ENCODE peak calls at places on chromosomes 2 and 18, in six cellular contexts. B, F, I, N, U and R are unnamed samples. For H3K27me3, the result is how much of the 10 kb centered on the place peaks cover.

GRCh38 chr2:37005118-37005868 is 39.0 kb upstream of the STRN start:
- DNase-seq in I (no peak), F (no peak), N (no peak), B (no peak), U (peak), R (peak)

GRCh38 chr18:50829644-50830043 is 9.8 kb upstream of the MRO start:
- DNase-seq in I (no peak), N (no peak), U (no peak), F (no peak), B (no peak), R (no peak)

GRCh38 chr18:3554091-3554601 is 104.2 kb downstream of the TGIF1 start:
- DNase-seq in F (no peak), U (peak), I (no peak), B (no peak), N (no peak), R (peak)

GRCh38 chr18:30271716-30272115 is 770.8 kb downstream of the DSC3 start:
- DNase-seq in N (no peak), U (no peak), I (no peak), F (no peak), B (no peak), R (no peak)

GRCh38 chr2:113282747-113283533 is 4.2 kb upstream of the PAX8 start:
- DNase-seq in B (peak), N (peak), U (peak), F (no peak), I (no peak), R (peak)

GRCh38 chr2:163859951-163860350 is 124.1 kb upstream of the FIGN start:
- DNase-seq in I (no peak), F (no peak), U (no peak), B (no peak), N (no peak), R (no peak)

GRCh38 chr2:190587106-190587505 is 52.6 kb upstream of the NEMP2 start:
- DNase-seq in F (no peak), N (no peak), B (no peak), U (no peak), I (no peak), R (no peak)

GRCh38 chr2:195657634-195658540 is 861 bp downstream of the SLC39A10 start:
- DNase-seq in F (peak), N (peak), B (peak), I (peak), U (peak), R (peak)

GRCh38 chr2:64982311-64982857 is 6.8 kb upstream of the SLC1A4 start:
- DNase-seq in F (no peak), N (no peak), I (no peak), B (no peak), U (no peak), R (no peak)

GRCh38 chr2:105393373-105394055 is 5.3 kb downstream of the FHL2 start:
- DNase-seq in F (no peak), B (no peak), N (peak), U (no peak), I (peak), R (no peak)

GRCh38 chr2:241015439-241015838 is 17.0 kb downstream of the SNED1 start:
- DNase-seq in F (no peak), N (no peak), U (no peak), I (no peak), B (no peak), R (no peak)

GRCh38 chr18:62329676-62330454 is 4.8 kb downstream of the TNFRSF11A start:
- DNase-seq in F (no peak), B (peak), U (no peak), I (peak), N (peak), R (no peak)

GRCh38 chr2:239756392-239757153 is 268.6 kb downstream of the NDUFA10 start:
- DNase-seq in B (no peak), N (no peak), U (no peak), I (no peak), F (no peak), R (no peak)

GRCh38 chr2:145041706-145042105 is 521.8 kb upstream of the ZEB2 start:
- DNase-seq in F (no peak), I (no peak), U (no peak), N (no peak), B (no peak), R (no peak)

GRCh38 chr2:232571026-232571474 is 20.6 kb downstream of the EIF4E2 start:
- DNase-seq in F (no peak), B (no peak), I (no peak), N (no peak), U (no peak), R (no peak)

GRCh38 chr18:50820901-50821520 is 1.2 kb upstream of the MRO start:
- DNase-seq in I (no peak), B (no peak), F (no peak), U (no peak), N (no peak), R (no peak)

GRCh38 chr18:46374850-46375249 is 270.7 kb downstream of the HAUS1 start:
- DNase-seq in N (no peak), F (no peak), U (no peak), B (peak), I (no peak), R (peak)

GRCh38 chr2:72515696-72516095 is 310.1 kb downstream of the EXOC6B start:
- DNase-seq in N (peak), F (no peak), I (no peak), B (no peak), U (no peak), R (no peak)

GRCh38 chr2:71212336-71212735 is 14.6 kb downstream of the PAIP2B start:
- DNase-seq in I (no peak), U (no peak), B (no peak), F (no peak), N (no peak), R (no peak)

GRCh38 chr18:49585781-49586663 is 24.2 kb downstream of the LIPG start:
- DNase-seq in N (no peak), F (no peak), I (no peak), B (no peak), U (no peak), R (no peak)

GRCh38 chr2:98944786-98945185 is 8.8 kb upstream of the CRACDL start:
- DNase-seq in I (no peak), F (no peak), B (no peak), U (no peak), N (peak), R (no peak)

GRCh38 chr2:128638741-128639477 is 320.2 kb upstream of the HS6ST1 start:
- DNase-seq in N (peak), B (no peak), U (peak), I (no peak), F (no peak), R (peak)

GRCh38 chr2:137233091-137233490 is 467.7 kb downstream of the THSD7B start:
- DNase-seq in B (no peak), N (no peak), F (no peak), U (no peak), I (no peak), R (no peak)

GRCh38 chr2:191853843-191854242 is 7.0 kb upstream of the CAVIN2 start:
- DNase-seq in U (no peak), F (no peak), N (no peak), B (no peak), I (no peak), R (no peak)

GRCh38 chr2:142321706-142322280 is 191.0 kb upstream of the LRP1B start:
- DNase-seq in I (no peak), F (no peak), B (no peak), U (no peak), N (no peak), R (no peak)

GRCh38 chr2:127154396-127154795 is 47.4 kb upstream of the BIN1 start:
- DNase-seq in I (no peak), N (peak), U (no peak), B (no peak), F (no peak), R (no peak)

GRCh38 chr2:190031971-190032623 is 30.4 kb downstream of the MSTN start:
- DNase-seq in U (no peak), I (no peak), N (no peak), B (no peak), F (no peak), R (no peak)

GRCh38 chr2:41906325-41906700 is 141.5 kb upstream of the PKDCC start:
- DNase-seq in F (no peak), N (no peak), I (no peak), U (no peak), B (no peak), R (no peak)

GRCh38 chr2:37585295-37585908 is 86.0 kb downstream of the CDC42EP3 start:
- DNase-seq in I (no peak), N (no peak), B (no peak), U (no peak), F (no peak), R (no peak)

GRCh38 chr2:68767996-68768395 is 33.4 kb downstream of the ARHGAP25 start:
- DNase-seq in B (no peak), U (no peak), I (no peak), N (no peak), F (no peak), R (no peak)

GRCh38 chr18:13579874-13580273 is 146.5 kb downstream of the FAM210A start:
- DNase-seq in N (no peak), I (no peak), U (no peak), F (no peak), B (no peak), R (no peak)

GRCh38 chr2:199469514-199470360 is 12.0 kb upstream of the SATB2 start:
- DNase-seq in B (no peak), U (peak), F (no peak), I (no peak), N (no peak), R (peak)

GRCh38 chr2:199466704-199467461 is 9.1 kb upstream of the SATB2 start:
- DNase-seq in B (no peak), N (no peak), U (peak), F (no peak), I (no peak), R (peak)

GRCh38 chr2:199467462-199467822 is 9.7 kb upstream of the SATB2 start:
- DNase-seq in B (no peak), U (peak), I (no peak), F (no peak), N (no peak), R (peak)

GRCh38 chr2:199470361-199470671 is 12.6 kb upstream of the SATB2 start:
- DNase-seq in N (no peak), F (no peak), U (no peak), I (no peak), B (no peak), R (peak)

DNA sequence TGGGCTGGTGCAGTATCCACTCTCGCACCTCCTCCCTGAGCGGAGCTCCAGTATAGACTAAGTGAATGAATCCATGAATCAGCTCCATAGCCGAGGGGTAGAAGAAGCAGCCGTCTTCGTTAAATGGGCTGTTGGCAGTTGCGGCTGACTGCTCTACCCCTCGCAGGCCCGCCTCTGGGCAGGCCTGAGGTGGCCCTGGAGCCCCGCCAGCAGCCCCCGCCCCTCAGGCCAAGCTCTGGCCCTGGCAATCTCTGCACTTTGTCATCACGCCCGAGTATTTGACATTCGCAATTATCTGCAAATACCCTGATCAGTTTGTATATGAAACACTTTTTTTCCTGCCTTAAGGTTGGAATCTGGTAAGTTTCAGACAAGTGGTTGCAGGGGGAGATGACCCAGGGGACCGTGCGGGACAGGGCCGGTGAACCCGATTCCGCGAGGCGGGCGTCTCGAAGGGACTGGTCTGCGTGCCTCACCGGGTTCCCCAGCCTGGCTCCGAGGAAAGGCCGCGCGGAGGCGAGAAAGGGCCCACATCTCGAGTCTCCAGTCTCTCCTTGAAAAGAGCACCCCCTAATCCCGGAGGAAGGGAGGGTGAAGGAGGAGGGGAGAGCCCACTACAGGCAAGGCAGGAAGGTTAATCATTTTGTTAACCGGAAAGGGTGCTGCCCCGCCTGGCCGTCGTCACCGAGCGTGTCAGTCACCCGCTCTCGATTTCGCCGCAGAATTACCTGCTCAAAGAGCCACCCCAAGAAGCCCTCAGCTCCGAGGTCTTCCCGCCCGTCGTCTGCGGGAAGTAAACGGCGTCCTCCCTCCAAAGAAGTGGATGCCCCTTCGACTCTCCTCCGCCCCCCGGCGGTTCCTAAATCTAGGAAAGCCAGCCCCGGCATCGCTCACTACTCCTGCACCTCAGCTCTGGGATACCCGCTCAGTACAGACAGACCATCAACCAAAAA is 11.1 kb upstream of the SATB2 start:
- DNase-seq in F (no peak), B (no peak), N (no peak), U (peak), I (no peak), R (peak)
- H3K27me3 ChIP-seq in F (half or more), B (half or more), N (under half), U (half or more), I (half or more), R (half or more)

DNA sequence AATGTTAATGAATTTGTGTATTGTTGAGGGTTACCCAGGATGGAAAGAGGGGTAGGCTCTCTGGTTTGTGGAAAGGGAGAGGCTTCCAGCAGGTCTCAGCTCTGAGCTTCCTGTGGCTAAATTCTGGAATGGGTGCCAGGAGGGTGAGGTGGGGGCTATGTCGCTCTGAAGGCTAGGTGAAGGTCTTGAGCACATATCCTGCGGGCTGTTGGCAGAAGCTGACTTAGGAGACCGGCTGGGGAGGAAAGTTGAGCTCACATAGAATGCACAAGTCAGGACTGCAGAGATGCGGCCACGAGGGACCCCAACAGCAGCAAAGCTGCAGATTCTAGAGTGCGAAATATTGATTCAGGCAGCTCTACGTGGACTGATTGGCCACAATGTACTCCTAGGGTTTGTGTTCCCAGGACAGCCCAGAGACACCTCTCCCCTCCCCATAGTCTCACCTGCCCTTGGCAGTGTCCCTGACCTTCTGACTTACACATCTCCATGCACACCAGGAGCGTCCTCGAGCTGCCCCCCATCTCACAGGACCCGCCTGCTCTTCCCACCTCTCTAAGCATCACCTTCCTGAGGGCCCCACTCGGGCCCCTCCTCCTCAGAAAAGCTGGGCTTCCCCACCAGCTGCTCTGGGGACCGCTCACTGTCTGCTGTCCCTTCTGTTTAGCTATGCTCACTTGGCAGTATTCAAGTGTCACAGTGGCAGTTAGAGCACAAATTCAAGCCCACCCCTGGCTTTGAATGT is 72.6 kb downstream of the ALK start:
- DNase-seq in F (no peak), I (no peak), U (no peak), B (no peak), N (no peak), R (no peak)
- H3K27me3 ChIP-seq in F (under half), I (under half), U (under half), B (under half), N (under half), R (under half)

GRCh38 chr2:159549234-159549633 is 67.1 kb downstream of the BAZ2B start:
- DNase-seq in N (peak), B (no peak), I (no peak), F (no peak), U (no peak), R (no peak)
- H3K27me3 ChIP-seq in N (under half), B (under half), I (under half), F (under half), U (under half), R (under half)

DNA sequence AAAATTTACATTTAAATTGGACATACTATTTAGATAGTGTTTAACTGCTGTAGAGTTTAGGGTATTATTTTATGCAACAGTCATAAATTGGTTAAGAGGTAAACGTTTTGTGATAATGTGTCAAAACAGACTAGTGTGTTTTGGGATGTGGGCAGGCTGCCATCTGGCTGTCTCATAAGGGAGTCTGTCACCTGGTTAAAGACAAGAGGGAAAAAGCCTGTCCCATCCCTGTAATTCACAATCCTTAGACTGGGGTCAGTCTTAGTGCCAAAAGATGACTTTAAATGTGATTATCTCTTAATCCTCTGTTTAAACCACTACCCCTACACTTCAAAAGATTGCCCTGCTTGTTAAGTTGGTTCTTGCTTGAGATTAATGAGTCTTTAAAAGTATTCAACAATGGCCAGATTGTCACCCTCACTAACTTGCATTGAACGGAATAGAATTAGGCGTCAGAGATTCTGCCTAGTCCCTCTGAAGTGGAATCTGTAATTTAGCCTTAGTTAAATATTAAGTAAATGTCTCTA is 59.2 kb downstream of the SGPP2 start:
- DNase-seq in U (no peak), F (no peak), B (no peak), N (no peak), I (no peak), R (no peak)
- H3K27me3 ChIP-seq in U (under half), F (under half), B (under half), N (under half), I (under half), R (under half)

GRCh38 chr18:5622905-5623304 is 79.1 kb upstream of the EPB41L3 start:
- DNase-seq in I (no peak), N (peak), U (no peak), F (no peak), B (no peak), R (no peak)

GRCh38 chr18:5626130-5626880 is 82.5 kb upstream of the EPB41L3 start:
- DNase-seq in F (no peak), U (no peak), I (no peak), B (no peak), N (no peak), R (no peak)

GRCh38 chr18:5628512-5629255 is 84.9 kb upstream of the EPB41L3 start:
- DNase-seq in U (no peak), B (peak), I (peak), N (peak), F (no peak), R (peak)

GRCh38 chr18:5627756-5628511 is 84.1 kb upstream of the EPB41L3 start:
- DNase-seq in U (peak), B (no peak), N (no peak), I (no peak), F (no peak), R (no peak)

GRCh38 chr18:5625076-5625475 is 81.3 kb upstream of the EPB41L3 start:
- DNase-seq in U (peak), F (no peak), B (no peak), I (no peak), N (no peak), R (peak)
- H3K27me3 ChIP-seq in U (under half), F (under half), B (half or more), I (under half), N (under half), R (under half)